ENCODE peak calls at places on chromosome 1, in seven cellular contexts. H is adrenal gland, D is uterus, I is spleen, B is suprapubic skin, S is esophagus squamous epithelium, N is endothelial cell of umbilical vein. R is an unnamed sample.
A peak's percentile ranks its signal among the peaks of the same experiment; 100 is the strongest.

GRCh38 chr1:113891631-113892220 is 4.3 kb upstream of the BCL2L15 start:
- DNase-seq in N (no peak), D (no peak), I (no peak), B (no peak), S (no peak), H (no peak), R (no peak)

GRCh38 chr1:196486346-196486745 is 121.9 kb downstream of the KCNT2 start:
- DNase-seq in D (no peak), B (no peak), S (no peak), I (no peak), H (no peak), N (peak; percentile 94), R (no peak)

GRCh38 chr1:218209351-218209861 is 75.7 kb upstream of the RRP15 start:
- DNase-seq in I (no peak), B (no peak), D (no peak), N (no peak), H (no peak), S (no peak), R (no peak)

GRCh38 chr1:114771992-114772391 is 8.5 kb downstream of the SIKE1 start:
- DNase-seq in H (no peak), S (no peak), D (no peak), I (no peak), B (no peak), N (no peak), R (no peak)

GRCh38 chr1:86389315-86389714 is 6.8 kb downstream of the ODF2L start:
- DNase-seq in I (no peak), N (peak; percentile 21), H (no peak), S (no peak), B (no peak), D (no peak), R (no peak)

GRCh38 chr1:151920147-151920546 is 10.8 kb upstream of the THEM4 start:
- DNase-seq in N (no peak), S (no peak), H (no peak), D (no peak), I (no peak), B (no peak), R (no peak)

GRCh38 chr1:82449671-82450070 is 648.9 kb downstream of the ADGRL2 start:
- DNase-seq in B (no peak), I (no peak), H (no peak), S (no peak), D (no peak), N (no peak), R (no peak)

GRCh38 chr1:67077593-67077992 is 23.6 kb upstream of the SLC35D1 start:
- DNase-seq in S (no peak), N (no peak), I (no peak), D (no peak), B (no peak), H (no peak), R (no peak)

GRCh38 chr1:201450721-201451291 is 18.2 kb downstream of the PHLDA3 start:
- DNase-seq in H (peak; percentile 31), N (peak; percentile 57), B (no peak), I (no peak), S (no peak), D (peak; percentile 84), R (no peak)

GRCh38 chr1:14689996-14690614 is 91.6 kb downstream of the KAZN start:
- DNase-seq in I (no peak), B (no peak), N (no peak), D (no peak), S (no peak), H (no peak), R (no peak)

GRCh38 chr1:24424207-24424606 is 8.6 kb downstream of the NIPAL3 start:
- DNase-seq in I (no peak), H (no peak), S (no peak), N (no peak), B (no peak), D (no peak), R (no peak)

GRCh38 chr1:29669912-29670311 is 433.6 kb downstream of the PTPRU start:
- DNase-seq in H (no peak), S (no peak), B (no peak), I (no peak), N (no peak), D (no peak), R (no peak)

GRCh38 chr1:21937372-21938121 is 437 bp upstream of the HSPG2 start:
- DNase-seq in I (peak; percentile 91), H (peak; percentile 92), N (peak; percentile 82), B (no peak), D (peak; percentile 90), S (no peak), R (peak; percentile 76)
- TF ChIP-seq POLR2A in I (no peak), H (peak; percentile 29), N (no peak), B (no peak), D (no peak), S (no peak), R (no peak)

DNA sequence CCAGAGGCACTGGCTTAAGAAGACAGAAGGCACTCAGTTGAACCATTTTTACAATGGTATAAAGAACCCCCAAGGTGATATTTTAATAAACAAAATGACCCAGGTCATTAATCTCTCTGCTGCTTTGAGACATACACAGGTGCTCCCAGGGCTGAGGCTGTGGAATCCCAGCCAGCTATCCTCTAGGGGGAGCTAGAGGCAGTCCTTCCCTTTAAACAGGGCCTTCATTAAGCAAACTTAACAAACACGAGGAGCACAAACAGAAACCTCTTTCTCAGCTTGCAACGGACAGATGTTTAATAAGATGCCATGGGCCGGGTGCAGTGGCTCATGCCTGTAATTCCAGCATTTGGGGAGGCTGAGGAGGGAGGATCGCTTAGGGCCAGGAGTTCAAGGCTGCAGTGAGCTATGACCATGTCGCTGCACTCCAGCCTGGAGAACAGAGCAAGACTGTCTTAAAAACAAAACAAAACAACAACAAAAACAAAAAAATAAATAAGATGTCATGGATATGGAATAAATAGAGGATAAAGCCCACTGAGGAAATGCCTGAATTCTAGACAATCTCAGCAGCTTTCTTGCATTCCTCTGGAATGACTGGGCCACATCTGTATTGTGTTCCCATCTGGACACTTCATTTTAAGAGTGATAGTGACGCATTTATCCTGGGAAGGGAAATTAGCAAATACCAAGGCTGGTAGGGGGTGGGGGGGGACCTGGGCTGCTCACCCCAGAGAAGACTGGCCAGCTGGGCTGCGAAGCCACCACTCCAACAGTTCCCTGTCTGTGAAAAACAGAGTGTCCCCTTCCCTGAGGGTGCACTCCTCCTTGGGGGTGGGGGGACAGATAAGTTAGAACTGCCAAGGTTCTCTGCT is 106.5 kb downstream of the HIVEP3 start:
- DNase-seq in I (no peak), H (peak; percentile 38), S (no peak), N (peak; percentile 72), D (peak; percentile 39), B (no peak), R (no peak)
- H3K27ac ChIP-seq in I (peak overlapping the region; percentile 30), H (no peak overlapping the region), S (no peak overlapping the region), N (peak overlapping the region; percentile 95), D (no peak overlapping the region), B (no peak overlapping the region), R (peak overlapping the region; percentile 73)

DNA sequence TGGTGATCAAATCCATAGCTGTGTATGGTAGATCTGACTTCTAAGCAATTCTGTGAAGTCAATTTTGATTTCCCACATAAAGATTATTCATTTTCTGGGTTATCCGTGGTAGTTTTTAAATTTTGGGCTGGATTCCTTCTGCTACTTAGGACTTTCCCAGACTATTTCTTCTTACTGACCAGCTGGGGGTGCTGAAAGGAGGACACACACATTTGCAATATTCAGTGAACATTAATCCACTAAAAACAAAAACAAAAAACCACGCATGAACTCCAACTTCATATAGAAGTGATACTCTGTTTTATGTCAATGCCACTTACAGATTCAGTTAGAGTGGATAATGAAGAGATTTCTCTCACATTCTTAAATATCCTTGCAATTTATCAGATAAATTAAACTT is 105.4 kb downstream of the KCTD3 start:
- DNase-seq in S (no peak), I (no peak), H (no peak), N (no peak), B (no peak), D (no peak), R (no peak)
- TF ChIP-seq CTCF in S (no peak), I (no peak), H (no peak), N (no peak), B (no peak), D (no peak), R (no peak)

GRCh38 chr1:6090288-6090687 is 44.6 kb downstream of the KCNAB2 start:
- DNase-seq in I (no peak), B (no peak), H (no peak), S (no peak), D (no peak), N (no peak), R (no peak)
- TF ChIP-seq POLR2A in I (no peak), B (no peak), H (no peak), S (no peak), D (no peak), N (no peak), R (no peak)

R was measured in gastrocnemius medialis.